ENCODE peak calls at places on chromosomes 4 and X, in six cellular contexts. H is MM.1S, I is uterus, L is tibial artery, M is fibroblast of lung, Z is HCT116. X is an unnamed sample. For H3K27me3, the result is how much of the 10 kb centered on the place peaks cover.

GRCh38 chr4:169250796-169251195 is 20.0 kb downstream of the SH3RF1 start:
- DNase-seq in H (no peak), I (no peak), L (no peak), M (no peak), Z (no peak), X (no peak)

GRCh38 chr4:17027495-17027894 is 129.1 kb upstream of the LDB2 start:
- DNase-seq in H (no peak), I (no peak), L (no peak), M (peak), Z (peak), X (no peak)

GRCh38 chr4:57287687-57288604 is 177.8 kb upstream of the IGFBP7 start:
- DNase-seq in H (no peak), I (no peak), L (no peak), M (no peak), Z (no peak), X (peak)

GRCh38 chrX:141405486-141405877 is 163.2 kb upstream of the SPANXC start:
- DNase-seq in H (no peak), I (no peak), L (no peak), M (no peak), Z (no peak), X (no peak)

GRCh38 chr4:5955201-5955821 is 62.4 kb upstream of the CRMP1 start:
- DNase-seq in H (no peak), I (peak), L (no peak), M (no peak), Z (no peak), X (peak)

GRCh38 chrX:13808865-13809264 is 8.0 kb downstream of the GPM6B start:
- DNase-seq in H (peak), I (no peak), L (no peak), M (no peak), Z (no peak), X (no peak)

GRCh38 chrX:70421618-70422017 is 1.5 kb upstream of the GDPD2 start:
- DNase-seq in H (no peak), I (no peak), L (no peak), M (no peak), Z (no peak), X (peak)

GRCh38 chrX:114717921-114718320 is 134.0 kb downstream of the HTR2C start:
- DNase-seq in H (no peak), I (no peak), L (no peak), M (no peak), Z (no peak), X (peak)

GRCh38 chr4:105415281-105415744 is 58.5 kb downstream of the PPA2 start:
- DNase-seq in H (no peak), I (no peak), L (no peak), M (no peak), Z (no peak), X (no peak)

GRCh38 chrX:51955200-51955599 is 61.8 kb downstream of the MAGED1 start:
- DNase-seq in H (peak), I (no peak), L (no peak), M (no peak), Z (no peak), X (no peak)

GRCh38 chr4:7837597-7838135 is 102.0 kb downstream of the AFAP1 start:
- DNase-seq in H (no peak), I (no peak), L (no peak), M (no peak), Z (no peak), X (no peak)

GRCh38 chrX:53251307-53251706 is 26.3 kb upstream of the KDM5C start:
- DNase-seq in H (no peak), I (no peak), L (no peak), M (peak), Z (no peak), X (no peak)

GRCh38 chr4:123744664-123745290 is 348.2 kb downstream of the SPRY1 start:
- DNase-seq in H (peak), I (peak), L (peak), M (peak), Z (no peak), X (no peak)

GRCh38 chr4:24209131-24209530 is 319.3 kb upstream of the PPARGC1A start:
- DNase-seq in H (no peak), I (no peak), L (no peak), M (no peak), Z (no peak), X (no peak)

GRCh38 chrX:103330601-103331397 is 760 bp downstream of the TCEAL7 start:
- DNase-seq in H (no peak), I (peak), L (no peak), M (peak), Z (no peak), X (peak)

GRCh38 chrX:111555559-111555958 is 44.1 kb downstream of the SERTM2 start:
- DNase-seq in H (no peak), I (no peak), L (no peak), M (no peak), Z (no peak), X (no peak)

GRCh38 chr4:188869581-188869980 is 730.3 kb downstream of the TRIML1 start:
- DNase-seq in H (no peak), I (no peak), L (no peak), M (peak), Z (no peak), X (no peak)

GRCh38 chr4:40471923-40472322 is 136.8 kb downstream of the CHRNA9 start:
- DNase-seq in H (no peak), I (no peak), L (no peak), M (no peak), Z (no peak), X (no peak)

GRCh38 chrX:148580016-148580415 is 79.6 kb downstream of the AFF2 start:
- DNase-seq in H (no peak), I (no peak), L (no peak), M (no peak), Z (no peak), X (no peak)

GRCh38 chr4:147516133-147516532 is 35.2 kb downstream of the EDNRA start:
- DNase-seq in H (no peak), I (no peak), L (no peak), M (no peak), Z (no peak), X (no peak)

GRCh38 chrX:112731793-112732192 is 52.1 kb upstream of the LHFPL1 start:
- DNase-seq in H (peak), I (no peak), L (no peak), M (peak), Z (no peak), X (no peak)

GRCh38 chrX:22748093-22748999 is 251.4 kb upstream of the DDX53 start:
- DNase-seq in H (peak), I (peak), L (peak), M (peak), Z (peak), X (peak)

GRCh38 chrX:24023972-24024664 is 2.9 kb downstream of the KLHL15 start:
- DNase-seq in H (peak), I (no peak), L (no peak), M (peak), Z (no peak), X (no peak)

GRCh38 chr4:13323916-13324315 is 160.2 kb downstream of the RAB28 start:
- DNase-seq in H (no peak), I (no peak), L (no peak), M (no peak), Z (no peak), X (no peak)

GRCh38 chr4:11602606-11603355 is 174.1 kb upstream of the HS3ST1 start:
- DNase-seq in H (no peak), I (no peak), L (no peak), M (no peak), Z (no peak), X (no peak)

GRCh38 chr4:139978692-139979091 is 175.3 kb downstream of the MAML3 start:
- DNase-seq in H (peak), I (no peak), L (no peak), M (no peak), Z (no peak), X (no peak)

GRCh38 chr4:3522651-3523050 is 9.6 kb downstream of the LRPAP1 start:
- DNase-seq in H (no peak), I (no peak), L (peak), M (no peak), Z (no peak), X (no peak)

GRCh38 chrX:314781-315595 is 3.6 kb downstream of the GTPBP6 start:
- DNase-seq in H (no peak), I (no peak), L (peak), M (peak), Z (no peak), X (no peak)

GRCh38 chrX:38326086-38326485 is 1.2 kb downstream of the RPGR start:
- DNase-seq in H (no peak), I (no peak), L (no peak), M (no peak), Z (no peak), X (no peak)

GRCh38 chr4:56995525-56995924 is 16.8 kb downstream of the POLR2B start:
- DNase-seq in H (no peak), I (peak), L (peak), M (peak), Z (no peak), X (no peak)

GRCh38 chr4:180538384-180539052 is 1704.7 kb upstream of the TENM3 start:
- DNase-seq in H (peak), I (no peak), L (no peak), M (peak), Z (no peak), X (no peak)

GRCh38 chr4:30945586-30945985 is 225.4 kb downstream of the PCDH7 start:
- DNase-seq in H (no peak), I (no peak), L (no peak), M (peak), Z (peak), X (no peak)

GRCh38 chr4:2402053-2402452 is 16.4 kb downstream of the ZFYVE28 start:
- DNase-seq in H (no peak), I (peak), L (no peak), M (no peak), Z (no peak), X (peak)

GRCh38 chr4:8386731-8387130 is 53.8 kb downstream of the ACOX3 start:
- DNase-seq in H (no peak), I (no peak), L (no peak), M (no peak), Z (no peak), X (no peak)

GRCh38 chr4:162015090-162015489 is 148.7 kb downstream of the FSTL5 start:
- DNase-seq in H (no peak), I (no peak), L (no peak), M (no peak), Z (no peak), X (no peak)

GRCh38 chr4:88008624-88009235 is 1.3 kb downstream of the PKD2 start:
- DNase-seq in H (no peak), I (no peak), L (no peak), M (peak), Z (no peak), X (no peak)

DNA sequence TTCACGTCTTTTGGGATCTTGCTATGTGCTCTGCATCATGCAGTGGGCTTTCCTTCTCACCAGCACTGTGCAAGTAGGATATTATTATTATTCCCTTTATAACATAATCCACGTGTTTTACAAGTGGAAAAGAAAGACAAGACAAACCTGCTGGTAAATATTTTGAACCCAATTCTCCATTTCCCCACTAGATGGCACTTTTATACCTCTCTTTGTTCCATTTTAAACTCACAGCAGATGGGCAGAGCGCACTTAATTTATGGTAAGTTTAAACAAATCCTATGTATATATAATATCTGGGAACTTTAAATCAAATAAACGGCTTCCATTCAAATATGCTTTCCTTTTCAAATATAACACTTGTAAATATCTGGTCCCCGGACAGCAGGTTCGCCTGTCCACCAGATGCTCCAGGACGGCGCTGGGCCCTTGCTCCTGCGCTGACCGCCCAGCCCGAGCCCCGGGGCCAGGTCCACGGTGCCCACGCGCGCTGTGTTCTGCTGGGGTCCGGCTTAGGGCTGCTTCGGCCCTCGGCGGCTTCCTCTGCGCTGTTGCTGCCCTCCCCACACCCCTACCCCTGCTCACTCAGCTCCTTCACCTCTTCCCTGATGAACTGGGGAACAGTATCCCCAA is 31.1 kb downstream of the F11 start:
- DNase-seq in H (peak), I (no peak), L (no peak), M (peak), Z (peak), X (peak)
- H3K4me3 ChIP-seq in H (no peak), I (no peak), L (no peak), M (no peak), Z (no peak), X (no peak)

GRCh38 chr4:173526724-173527102 is 3.3 kb downstream of the HAND2 start:
- DNase-seq in H (no peak), I (no peak), L (no peak), M (no peak), Z (no peak), X (peak)
- H3K27me3 ChIP-seq in H (under half), I (under half), L (under half), M (half or more), Z (under half), X (half or more)

GRCh38 chrX:71908387-71908786 is 2.3 kb upstream of the NHSL2 start:
- DNase-seq in H (no peak), I (no peak), L (no peak), M (no peak), Z (no peak), X (no peak)

GRCh38 chrX:71911731-71912050 is 1.0 kb downstream of the NHSL2 start:
- DNase-seq in H (no peak), I (peak), L (no peak), M (no peak), Z (no peak), X (no peak)

GRCh38 chrX:71910526-71911022 is at the start of gene NHSL2:
- DNase-seq in H (peak), I (peak), L (peak), M (no peak), Z (no peak), X (peak)

GRCh38 chrX:71911023-71911730 is 532 bp downstream of the NHSL2 start:
- DNase-seq in H (peak), I (peak), L (no peak), M (no peak), Z (no peak), X (peak)

GRCh38 chrX:71909956-71910355 is 689 bp upstream of the NHSL2 start:
- DNase-seq in H (no peak), I (peak), L (no peak), M (no peak), Z (no peak), X (peak)
- H3K4me3 ChIP-seq in H (peak), I (peak), L (no peak), M (peak), Z (no peak), X (peak)

DNA sequence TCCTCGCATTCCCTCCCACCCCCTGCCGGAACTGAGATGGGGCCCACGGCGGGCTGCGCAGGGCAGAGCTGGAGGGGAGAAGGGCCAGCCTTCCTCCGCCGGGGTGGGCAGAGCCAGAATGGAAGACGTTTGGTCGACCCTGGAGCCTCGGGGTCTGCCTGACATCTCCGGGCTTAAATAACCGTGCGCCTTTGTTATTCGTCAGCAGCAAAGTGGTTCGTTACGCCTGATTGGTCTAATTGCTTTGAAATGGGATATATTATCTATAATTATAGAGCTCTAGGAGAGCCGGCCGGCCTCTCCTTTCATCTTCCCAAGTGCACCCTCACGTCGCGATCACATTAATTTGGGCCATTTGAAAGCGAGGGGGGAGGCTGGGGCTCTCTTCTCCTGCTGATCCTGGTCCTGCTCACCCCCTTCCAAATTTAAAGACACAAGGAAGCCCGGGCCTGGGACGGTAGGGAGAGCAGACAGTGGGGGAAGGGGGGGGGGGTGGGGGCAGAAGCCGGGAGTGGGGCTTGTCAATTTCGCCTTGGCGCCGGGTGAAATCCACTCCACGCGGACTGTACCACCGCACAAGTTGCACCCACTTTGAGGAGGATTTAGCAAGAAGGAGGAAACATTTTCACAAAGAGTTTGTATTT is 4.7 kb upstream of the MSX1 start:
- DNase-seq in H (no peak), I (no peak), L (peak), M (no peak), Z (no peak), X (peak)
- H3K27me3 ChIP-seq in H (half or more), I (under half), L (half or more), M (under half), Z (under half), X (half or more)

GRCh38 chr4:94758700-94759399 is 1.1 kb downstream of the BMPR1B start:
- DNase-seq in H (no peak), I (no peak), L (no peak), M (peak), Z (no peak), X (peak)

GRCh38 chr4:94759767-94760211 is 2.0 kb downstream of the BMPR1B start:
- DNase-seq in H (no peak), I (no peak), L (no peak), M (no peak), Z (no peak), X (no peak)

GRCh38 chr4:94762326-94762725 is 4.6 kb downstream of the BMPR1B start:
- DNase-seq in H (no peak), I (no peak), L (no peak), M (no peak), Z (no peak), X (no peak)

GRCh38 chr4:94757192-94758140 is at the start of gene BMPR1B:
- DNase-seq in H (no peak), I (peak), L (peak), M (peak), Z (no peak), X (peak)

DNA sequence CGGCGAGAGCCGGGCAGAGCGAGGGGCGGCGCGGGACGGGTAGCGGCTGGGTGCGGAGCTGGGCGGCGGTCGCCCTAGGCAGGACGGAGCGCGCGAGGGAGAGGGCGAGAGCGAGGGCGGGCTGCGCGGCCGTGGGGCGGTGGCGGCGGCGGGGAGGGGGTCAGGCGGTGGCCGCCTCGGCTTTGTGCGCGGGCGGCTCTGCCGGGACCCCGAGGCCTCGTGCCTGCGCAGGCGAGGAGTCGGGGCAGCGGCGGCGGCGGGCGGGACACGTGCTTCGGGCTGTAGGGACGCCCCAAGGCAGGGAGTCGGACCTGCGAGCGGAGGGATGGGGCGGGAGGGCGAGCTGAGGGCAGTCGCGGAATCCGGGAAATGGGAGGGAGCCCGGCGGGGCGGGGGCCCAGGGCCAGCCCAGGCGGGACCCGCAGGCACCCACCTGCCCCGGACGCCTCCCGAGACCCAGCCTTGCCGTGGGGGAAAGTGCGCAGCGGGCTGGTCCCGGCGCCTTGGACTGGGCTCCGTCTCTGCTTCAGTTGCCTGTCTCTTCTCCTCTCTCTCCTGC is 465 bp downstream of the BMPR1B start:
- DNase-seq in H (no peak), I (peak), L (peak), M (no peak), Z (no peak), X (peak)
- H3K4me3 ChIP-seq in H (no peak), I (peak), L (peak), M (peak), Z (no peak), X (peak)

DNA sequence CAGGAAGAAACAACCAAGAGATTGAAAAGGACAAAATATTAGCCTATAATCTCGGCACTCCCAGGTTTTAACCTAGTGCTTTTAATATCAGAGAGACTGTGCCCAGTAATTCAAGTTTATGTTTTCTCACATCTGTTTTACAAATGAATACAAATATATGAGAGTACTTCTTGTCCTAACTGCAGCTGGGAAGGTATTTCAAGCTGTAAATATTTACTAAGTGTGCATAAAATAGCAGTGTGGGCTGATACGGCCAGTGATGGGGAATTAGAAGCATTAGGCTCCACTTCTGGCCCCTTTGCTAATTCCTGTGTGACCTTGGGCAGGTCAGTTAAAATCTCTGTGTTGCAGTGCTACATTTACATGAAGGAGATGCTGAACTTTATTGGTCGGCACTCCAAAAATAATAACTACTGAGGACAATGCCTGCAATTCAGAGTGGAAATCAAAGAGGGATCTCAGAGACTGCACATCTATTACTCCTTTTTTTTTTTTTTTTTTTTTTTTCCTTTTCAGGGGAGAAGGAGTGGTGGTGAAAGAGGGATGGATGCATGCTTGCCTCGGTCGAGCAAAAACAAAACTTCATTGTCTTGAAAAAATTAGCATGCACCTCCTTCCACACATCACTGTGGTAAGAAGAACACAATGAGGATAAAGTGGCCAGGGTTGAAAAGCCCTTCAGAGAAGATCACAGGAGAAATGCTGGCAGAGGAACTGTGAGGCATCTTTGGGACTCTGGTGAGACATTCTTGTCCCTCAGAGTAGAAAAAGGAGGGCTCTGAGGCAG is 44.6 kb upstream of the LNX1 start:
- DNase-seq in H (no peak), I (no peak), L (no peak), M (peak), Z (no peak), X (no peak)
- H3K27me3 ChIP-seq in H (under half), I (under half), L (under half), M (under half), Z (under half), X (under half)

GRCh38 chr4:187064033-187064432 is 340.4 kb upstream of the FAT1 start:
- DNase-seq in H (no peak), I (no peak), L (no peak), M (no peak), Z (no peak), X (no peak)

GRCh38 chr4:187065396-187065795 is 341.7 kb upstream of the FAT1 start:
- DNase-seq in H (no peak), I (no peak), L (no peak), M (no peak), Z (no peak), X (no peak)

GRCh38 chr4:187069398-187069797 is 345.7 kb upstream of the FAT1 start:
- DNase-seq in H (no peak), I (no peak), L (no peak), M (no peak), Z (no peak), X (no peak)

GRCh38 chr4:187063251-187063650 is 339.6 kb upstream of the FAT1 start:
- DNase-seq in H (no peak), I (no peak), L (no peak), M (no peak), Z (no peak), X (no peak)

GRCh38 chr4:187065836-187066235 is 342.2 kb upstream of the FAT1 start:
- DNase-seq in H (no peak), I (no peak), L (no peak), M (no peak), Z (no peak), X (no peak)
- H3K4me3 ChIP-seq in H (no peak), I (no peak), L (no peak), M (no peak), Z (no peak), X (no peak)

GRCh38 chr4:28558871-28559270 is 1698.2 kb downstream of the STIM2 start:
- DNase-seq in H (no peak), I (no peak), L (no peak), M (no peak), Z (no peak), X (no peak)
- H3K27me3 ChIP-seq in H (under half), I (under half), L (under half), M (under half), Z (under half), X (under half)